ENCODE peak calls at places on chromosome 13, in five cellular contexts. V is body of pancreas; C is amniotic stem cell; H is stimulated activated CD4-positive, alpha-beta T cell treated with anti-CD3 and anti-CD28 coated beads, TNF-alpha, amount 100 ng/mL, for 48 hours; Q is CD8-positive, alpha-beta memory T cell. J is an unnamed sample.

GRCh38 chr13:73708393-73708985 is 425.7 kb downstream of the KLF12 start:
- DNase-seq in V (peak), C (peak), H (no peak), Q (peak), J (no peak)

GRCh38 chr13:25468330-25469178 is 96.8 kb downstream of the ATP8A2 start:
- DNase-seq in V (peak), C (no peak), H (no peak), Q (no peak), J (no peak)

GRCh38 chr13:61036715-61037114 is 378.9 kb downstream of the PCDH20 start:
- DNase-seq in V (no peak), C (no peak), H (no peak), Q (no peak), J (no peak)

GRCh38 chr13:31044658-31045620 is 112.5 kb downstream of the TEX26 start:
- DNase-seq in V (no peak), C (no peak), H (peak), Q (no peak), J (no peak)

GRCh38 chr13:93368705-93369104 is 142.1 kb downstream of the GPC6 start:
- DNase-seq in V (no peak), C (no peak), H (no peak), Q (no peak), J (no peak)

GRCh38 chr13:29480893-29481525 is 114.5 kb downstream of the SLC7A1 start:
- DNase-seq in V (no peak), C (no peak), H (no peak), Q (no peak), J (no peak)

GRCh38 chr13:95463516-95463915 is 89.0 kb upstream of the CLDN10 start:
- DNase-seq in V (no peak), C (no peak), H (no peak), Q (no peak), J (no peak)

GRCh38 chr13:46627462-46627861 is 74.5 kb downstream of the LRCH1 start:
- DNase-seq in V (no peak), C (no peak), H (no peak), Q (no peak), J (no peak)

GRCh38 chr13:99828114-99828513 is 143.5 kb downstream of the ZIC5 start:
- DNase-seq in V (no peak), C (no peak), H (no peak), Q (no peak), J (no peak)